ENCODE peak calls at places on chromosomes 13 and 19, in eight cellular contexts. I, O, Y, X, J, R, Q and N are unnamed samples.

GRCh38 chr19:15445807-15446376 is 3.9 kb downstream of the WIZ start:
- DNase-seq in I (no peak), O (no peak), Y (peak; percentile 59), X (no peak), J (no peak), R (no peak), Q (no peak), N (no peak)

GRCh38 chr19:46481947-46482346 is 10.6 kb upstream of the PNMA8A start:
- DNase-seq in I (no peak), O (peak; percentile 40), Y (no peak), X (no peak), J (no peak), R (no peak), Q (no peak), N (no peak)

GRCh38 chr19:46428278-46429141 is at the start of gene PNMA8C:
- DNase-seq in I (peak; percentile 72), O (no peak), Y (peak; percentile 80), X (peak; percentile 97), J (peak; percentile 90), R (peak; percentile 50), Q (peak; percentile 40), N (peak; percentile 77)

GRCh38 chr13:51801631-51802099 is 2.3 kb downstream of the DHRS12 start:
- DNase-seq in I (no peak), O (peak; percentile 57), Y (peak; percentile 75), X (peak; percentile 92), J (peak; percentile 63), R (peak; percentile 92), Q (peak; percentile 88), N (no peak)

GRCh38 chr13:37313383-37313782 is 207.9 kb upstream of the CSNK1A1L start:
- DNase-seq in I (no peak), O (no peak), Y (no peak), X (no peak), J (no peak), R (no peak), Q (no peak), N (no peak)

GRCh38 chr19:2608602-2608922 is 93.9 kb downstream of the GNG7 start:
- DNase-seq in I (no peak), O (no peak), Y (no peak), X (no peak), J (no peak), R (no peak), Q (no peak), N (no peak)

GRCh38 chr19:9354651-9355050 is 8.2 kb upstream of the ZNF177 start:
- DNase-seq in I (no peak), O (no peak), Y (no peak), X (no peak), J (no peak), R (no peak), Q (no peak), N (no peak)

GRCh38 chr19:56253737-56254136 is 18.8 kb upstream of the EDDM13 start:
- DNase-seq in I (peak; percentile 26), O (peak; percentile 15), Y (no peak), X (peak; percentile 56), J (peak; percentile 23), R (no peak), Q (peak; percentile 19), N (peak; percentile 71)

GRCh38 chr13:30463820-30464495 is 1.8 kb downstream of the HMGB1 start:
- DNase-seq in I (peak; percentile 56), O (peak; percentile 50), Y (peak; percentile 57), X (no peak), J (peak; percentile 48), R (peak; percentile 61), Q (peak; percentile 74), N (peak; percentile 69)

GRCh38 chr19:28242317-28242927 is 970.5 kb downstream of the UQCRFS1 start:
- DNase-seq in I (peak; percentile 62), O (peak; percentile 32), Y (no peak), X (peak; percentile 67), J (peak; percentile 73), R (no peak), Q (peak; percentile 69), N (peak; percentile 30)

GRCh38 chr13:47100214-47100853 is 203.5 kb upstream of the HTR2A start:
- DNase-seq in I (no peak), O (no peak), Y (no peak), X (no peak), J (no peak), R (no peak), Q (no peak), N (no peak)

GRCh38 chr13:46778879-46779278 is 18.1 kb downstream of the ESD start:
- DNase-seq in I (no peak), O (no peak), Y (no peak), X (no peak), J (no peak), R (no peak), Q (no peak), N (no peak)

GRCh38 chr13:37144661-37145060 is 39.2 kb upstream of the CSNK1A1L start:
- DNase-seq in I (no peak), O (no peak), Y (no peak), X (no peak), J (no peak), R (no peak), Q (no peak), N (peak; percentile 11)

GRCh38 chr13:20424559-20424852 is 101.2 kb downstream of the CRYL1 start:
- DNase-seq in I (no peak), O (no peak), Y (no peak), X (peak; percentile 43), J (no peak), R (no peak), Q (no peak), N (no peak)

GRCh38 chr19:43467730-43468129 is 2.3 kb upstream of the LYPD3 start:
- DNase-seq in I (no peak), O (no peak), Y (no peak), X (no peak), J (no peak), R (no peak), Q (no peak), N (no peak)

GRCh38 chr19:43471091-43471490 is 5.7 kb upstream of the LYPD3 start:
- DNase-seq in I (no peak), O (no peak), Y (no peak), X (no peak), J (no peak), R (no peak), Q (no peak), N (no peak)

GRCh38 chr19:43469160-43469480 is 3.7 kb upstream of the LYPD3 start:
- DNase-seq in I (no peak), O (no peak), Y (no peak), X (no peak), J (no peak), R (no peak), Q (no peak), N (no peak)

GRCh38 chr19:43468354-43469159 is 3.1 kb upstream of the LYPD3 start:
- DNase-seq in I (no peak), O (no peak), Y (no peak), X (no peak), J (no peak), R (no peak), Q (no peak), N (no peak)

GRCh38 chr19:43470288-43470687 is 4.9 kb upstream of the LYPD3 start:
- DNase-seq in I (no peak), O (no peak), Y (no peak), X (no peak), J (peak; percentile 68), R (no peak), Q (no peak), N (no peak)
- H3K4me1 ChIP-seq in I (no peaks in the 10 kb centered on the region), O (no peaks in the 10 kb centered on the region), Y (peaks cover 34% of the 10 kb centered on the region), X (no peaks in the 10 kb centered on the region), J (no peaks in the 10 kb centered on the region), R (peaks cover 4% of the 10 kb centered on the region), Q (peaks cover 7% of the 10 kb centered on the region), N (no peaks in the 10 kb centered on the region)

DNA sequence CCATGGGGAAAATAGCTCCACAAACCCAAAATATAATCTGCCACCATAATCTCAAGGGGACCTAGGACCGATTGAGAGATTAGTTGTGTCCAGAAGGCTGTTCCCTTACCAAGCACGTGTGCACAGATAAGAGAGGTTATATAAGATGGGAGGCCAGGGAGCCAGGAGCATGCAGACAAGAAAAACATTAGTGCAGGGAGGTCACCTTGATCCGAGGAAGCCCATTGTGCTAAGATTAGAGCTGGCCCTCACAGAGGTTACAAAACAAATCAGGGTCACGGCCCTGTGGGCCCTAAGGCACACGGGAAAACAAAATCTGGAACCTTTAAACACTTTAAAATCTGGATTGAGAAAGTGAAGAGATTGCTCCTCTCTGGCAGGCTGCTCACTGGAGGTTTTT is 37.7 kb downstream of the RGCC start:
- DNase-seq in I (no peak), O (no peak), Y (no peak), X (peak; percentile 35), J (no peak), R (no peak), Q (no peak), N (no peak)
- H3K4me1 ChIP-seq in I (peaks cover 8% of the 10 kb centered on the region), O (peaks cover 3% of the 10 kb centered on the region), Y (peaks cover 38% of the 10 kb centered on the region), X (peaks cover 11% of the 10 kb centered on the region), J (no peaks in the 10 kb centered on the region), R (peaks cover 6% of the 10 kb centered on the region), Q (no peaks in the 10 kb centered on the region), N (no peaks in the 10 kb centered on the region)

DNA sequence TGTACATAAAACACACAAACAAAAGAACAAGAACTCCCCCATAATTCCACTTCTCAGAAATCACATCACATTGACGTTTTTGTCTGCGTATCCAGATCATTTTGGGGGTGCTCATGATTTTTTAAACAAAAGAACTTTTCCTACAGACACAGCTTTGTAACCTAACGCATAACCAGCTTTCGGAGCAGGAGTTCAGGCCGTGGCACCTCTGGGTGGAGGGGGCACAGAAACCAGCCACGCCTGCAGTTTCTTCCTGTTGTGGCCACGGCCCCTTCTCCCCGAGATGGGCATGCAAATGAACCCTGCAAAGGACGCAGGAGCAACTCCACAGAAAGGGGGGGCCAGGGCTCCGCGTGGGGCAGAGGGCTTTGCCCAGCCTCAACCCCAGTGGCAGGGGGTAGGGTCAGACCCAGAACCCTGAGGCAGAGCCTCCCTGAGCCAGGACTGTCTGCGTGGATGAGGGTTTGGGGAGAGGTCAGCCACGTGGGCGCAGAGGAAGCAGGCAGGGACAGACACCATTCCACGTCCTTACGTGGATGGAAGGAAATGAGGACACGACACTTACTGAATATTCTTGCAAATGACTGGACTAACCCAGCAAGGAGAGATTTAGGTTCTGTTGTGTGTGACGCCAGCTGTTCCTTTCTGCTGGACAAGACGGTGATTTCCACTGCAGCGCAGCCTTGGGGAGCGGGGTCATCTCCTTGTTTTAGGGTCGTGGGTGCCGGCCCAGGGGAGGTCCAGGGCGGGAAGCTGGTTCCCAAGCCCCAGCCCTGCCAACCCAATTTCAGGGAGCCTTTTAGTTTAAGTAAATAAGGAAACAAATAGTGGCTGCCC is 64.3 kb downstream of the RASA3 start:
- DNase-seq in I (no peak), O (no peak), Y (no peak), X (no peak), J (no peak), R (no peak), Q (no peak), N (no peak)
- H3K4me1 ChIP-seq in I (peaks cover 24% of the 10 kb centered on the region), O (peaks cover 61% of the 10 kb centered on the region), Y (peaks cover 61% of the 10 kb centered on the region), X (peaks cover 43% of the 10 kb centered on the region), J (peaks cover 9% of the 10 kb centered on the region), R (peaks cover 54% of the 10 kb centered on the region), Q (peaks cover 31% of the 10 kb centered on the region), N (peaks cover 29% of the 10 kb centered on the region)

DNA sequence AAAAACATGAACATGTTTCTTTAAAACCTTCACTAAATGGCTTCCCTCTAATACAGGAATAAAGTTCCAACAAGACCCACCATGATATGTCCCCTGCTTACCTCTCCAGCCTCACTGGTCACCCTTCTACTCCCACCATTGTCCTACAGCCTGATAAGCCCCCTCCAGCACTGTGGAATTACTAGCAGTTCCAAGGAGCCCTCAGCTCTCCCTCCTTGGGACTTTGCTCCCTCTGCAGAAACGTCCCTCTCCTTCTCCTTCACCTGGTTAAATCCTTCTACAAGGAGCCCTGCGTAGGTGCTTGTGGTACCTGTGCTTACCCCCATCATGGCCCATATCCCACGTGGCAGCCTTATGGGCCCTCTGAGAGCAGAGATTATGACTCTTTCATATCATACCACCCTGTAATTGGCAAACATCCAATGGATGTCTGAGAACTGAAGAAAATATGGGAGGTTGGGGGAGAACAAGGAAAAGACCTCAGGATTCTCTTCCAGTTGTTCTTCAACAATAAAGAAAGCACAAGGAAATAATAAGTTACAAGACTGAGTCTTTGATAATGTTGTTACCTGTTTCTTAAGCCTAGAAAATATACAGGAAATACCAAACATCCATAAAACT is 26.1 kb upstream of the DOCK9 start:
- DNase-seq in I (no peak), O (no peak), Y (no peak), X (no peak), J (no peak), R (no peak), Q (no peak), N (no peak)
- H3K4me1 ChIP-seq in I (peaks cover 9% of the 10 kb centered on the region), O (peaks cover 16% of the 10 kb centered on the region), Y (peaks cover 45% of the 10 kb centered on the region), X (no peaks in the 10 kb centered on the region), J (peaks cover 15% of the 10 kb centered on the region), R (peaks cover 13% of the 10 kb centered on the region), Q (no peaks in the 10 kb centered on the region), N (peaks cover 6% of the 10 kb centered on the region)